ENCODE peak calls at places on chromosomes 6 and 20, in five cellular contexts. One of them, this sample, is unnamed.

GRCh38 chr6:169326067-169326799 is 72.6 kb upstream of the THBS2 start:
- DNase-seq in heart left ventricle: no peak
- DNase-seq in fibroblast of lung: peak; percentile 59
- DNase-seq in sigmoid colon: no peak
- DNase-seq in PC-9: no peak
- DNase-seq in this sample: no peak

GRCh38 chr6:136306466-136306865 is 16.8 kb upstream of the BCLAF1 start:
- DNase-seq in heart left ventricle: no peak
- DNase-seq in fibroblast of lung: no peak
- DNase-seq in sigmoid colon: no peak
- DNase-seq in PC-9: no peak
- DNase-seq in this sample: no peak

GRCh38 chr6:17202526-17202925 is 78.6 kb upstream of the RBM24 start:
- DNase-seq in heart left ventricle: no peak
- DNase-seq in fibroblast of lung: peak; percentile 63
- DNase-seq in sigmoid colon: no peak
- DNase-seq in PC-9: no peak
- DNase-seq in this sample: no peak

GRCh38 chr6:124926435-124926834 is 35.8 kb upstream of the RNF217 start:
- DNase-seq in heart left ventricle: no peak
- DNase-seq in fibroblast of lung: no peak
- DNase-seq in sigmoid colon: no peak
- DNase-seq in PC-9: no peak
- DNase-seq in this sample: no peak

GRCh38 chr6:136751478-136751956 is 40.8 kb downstream of the MAP3K5 start:
- DNase-seq in heart left ventricle: no peak
- DNase-seq in fibroblast of lung: no peak
- DNase-seq in sigmoid colon: no peak
- DNase-seq in PC-9: no peak
- DNase-seq in this sample: no peak

GRCh38 chr6:128712898-128713297 is 170.0 kb upstream of the LAMA2 start:
- DNase-seq in heart left ventricle: no peak
- DNase-seq in fibroblast of lung: no peak
- DNase-seq in sigmoid colon: no peak
- DNase-seq in PC-9: no peak
- DNase-seq in this sample: no peak

GRCh38 chr6:129583864-129584263 is 126.1 kb downstream of the ARHGAP18 start:
- DNase-seq in heart left ventricle: no peak
- DNase-seq in fibroblast of lung: peak; percentile 44
- DNase-seq in sigmoid colon: no peak
- DNase-seq in PC-9: no peak
- DNase-seq in this sample: no peak

GRCh38 chr6:117142995-117143394 is 122.4 kb upstream of the VGLL2 start:
- DNase-seq in heart left ventricle: peak; percentile 45
- DNase-seq in fibroblast of lung: no peak
- DNase-seq in sigmoid colon: no peak
- DNase-seq in PC-9: no peak
- DNase-seq in this sample: no peak

GRCh38 chr6:11788043-11788442 is 9.4 kb upstream of the ADTRP start:
- DNase-seq in heart left ventricle: no peak
- DNase-seq in fibroblast of lung: no peak
- DNase-seq in sigmoid colon: no peak
- DNase-seq in PC-9: no peak
- DNase-seq in this sample: no peak

GRCh38 chr6:136123464-136123863 is 126.6 kb downstream of the MTFR2 start:
- DNase-seq in heart left ventricle: no peak
- DNase-seq in fibroblast of lung: peak; percentile 53
- DNase-seq in sigmoid colon: no peak
- DNase-seq in PC-9: peak; percentile 4
- DNase-seq in this sample: peak; percentile 16

GRCh38 chr6:13425971-13426931 is 61.1 kb downstream of the GFOD1 start:
- DNase-seq in heart left ventricle: no peak
- DNase-seq in fibroblast of lung: peak; percentile 31
- DNase-seq in sigmoid colon: no peak
- DNase-seq in PC-9: peak; percentile 14
- DNase-seq in this sample: peak; percentile 38

GRCh38 chr6:115898246-115898645 is 162.4 kb downstream of the FRK start:
- DNase-seq in heart left ventricle: no peak
- DNase-seq in fibroblast of lung: peak; percentile 28
- DNase-seq in sigmoid colon: no peak
- DNase-seq in PC-9: no peak
- DNase-seq in this sample: no peak

GRCh38 chr20:61941721-61942405 is 123.8 kb downstream of the TAF4 start:
- DNase-seq in heart left ventricle: no peak
- DNase-seq in fibroblast of lung: no peak
- DNase-seq in sigmoid colon: peak; percentile 43
- DNase-seq in PC-9: no peak
- DNase-seq in this sample: no peak

GRCh38 chr20:49850463-49851233 is 38.0 kb downstream of the SLC9A8 start:
- DNase-seq in heart left ventricle: no peak
- DNase-seq in fibroblast of lung: no peak
- DNase-seq in sigmoid colon: no peak
- DNase-seq in PC-9: no peak
- DNase-seq in this sample: no peak

GRCh38 chr20:58825450-58825849 is 25.3 kb downstream of the GNAS-AS1 start:
- DNase-seq in heart left ventricle: no peak
- DNase-seq in fibroblast of lung: no peak
- DNase-seq in sigmoid colon: no peak
- DNase-seq in PC-9: no peak
- DNase-seq in this sample: no peak

GRCh38 chr6:21455071-21455470 is 138.5 kb upstream of the SOX4 start:
- DNase-seq in heart left ventricle: no peak
- DNase-seq in fibroblast of lung: no peak
- DNase-seq in sigmoid colon: no peak
- DNase-seq in PC-9: no peak
- DNase-seq in this sample: no peak

GRCh38 chr6:112117554-112117953 is 30.2 kb downstream of the FAM229B start:
- DNase-seq in heart left ventricle: no peak
- DNase-seq in fibroblast of lung: no peak
- DNase-seq in sigmoid colon: no peak
- DNase-seq in PC-9: peak; percentile 8
- DNase-seq in this sample: peak; percentile 70

GRCh38 chr6:135018057-135018456 is 36.6 kb downstream of the HBS1L start:
- DNase-seq in heart left ventricle: no peak
- DNase-seq in fibroblast of lung: no peak
- DNase-seq in sigmoid colon: no peak
- DNase-seq in PC-9: no peak
- DNase-seq in this sample: no peak

GRCh38 chr6:10141756-10142443 is 273.0 kb downstream of the TFAP2A start:
- DNase-seq in heart left ventricle: no peak
- DNase-seq in fibroblast of lung: no peak
- DNase-seq in sigmoid colon: no peak
- DNase-seq in PC-9: no peak
- DNase-seq in this sample: no peak

GRCh38 chr6:105759946-105760345 is 326.2 kb upstream of the PRDM1 start:
- DNase-seq in heart left ventricle: no peak
- DNase-seq in fibroblast of lung: peak; percentile 69
- DNase-seq in sigmoid colon: no peak
- DNase-seq in PC-9: no peak
- DNase-seq in this sample: no peak

GRCh38 chr6:46925563-46926253 is 4.0 kb upstream of the ADGRF5 start:
- DNase-seq in heart left ventricle: no peak
- DNase-seq in fibroblast of lung: peak; percentile 67
- DNase-seq in sigmoid colon: no peak
- DNase-seq in PC-9: peak; percentile 71
- DNase-seq in this sample: peak; percentile 64

DNA sequence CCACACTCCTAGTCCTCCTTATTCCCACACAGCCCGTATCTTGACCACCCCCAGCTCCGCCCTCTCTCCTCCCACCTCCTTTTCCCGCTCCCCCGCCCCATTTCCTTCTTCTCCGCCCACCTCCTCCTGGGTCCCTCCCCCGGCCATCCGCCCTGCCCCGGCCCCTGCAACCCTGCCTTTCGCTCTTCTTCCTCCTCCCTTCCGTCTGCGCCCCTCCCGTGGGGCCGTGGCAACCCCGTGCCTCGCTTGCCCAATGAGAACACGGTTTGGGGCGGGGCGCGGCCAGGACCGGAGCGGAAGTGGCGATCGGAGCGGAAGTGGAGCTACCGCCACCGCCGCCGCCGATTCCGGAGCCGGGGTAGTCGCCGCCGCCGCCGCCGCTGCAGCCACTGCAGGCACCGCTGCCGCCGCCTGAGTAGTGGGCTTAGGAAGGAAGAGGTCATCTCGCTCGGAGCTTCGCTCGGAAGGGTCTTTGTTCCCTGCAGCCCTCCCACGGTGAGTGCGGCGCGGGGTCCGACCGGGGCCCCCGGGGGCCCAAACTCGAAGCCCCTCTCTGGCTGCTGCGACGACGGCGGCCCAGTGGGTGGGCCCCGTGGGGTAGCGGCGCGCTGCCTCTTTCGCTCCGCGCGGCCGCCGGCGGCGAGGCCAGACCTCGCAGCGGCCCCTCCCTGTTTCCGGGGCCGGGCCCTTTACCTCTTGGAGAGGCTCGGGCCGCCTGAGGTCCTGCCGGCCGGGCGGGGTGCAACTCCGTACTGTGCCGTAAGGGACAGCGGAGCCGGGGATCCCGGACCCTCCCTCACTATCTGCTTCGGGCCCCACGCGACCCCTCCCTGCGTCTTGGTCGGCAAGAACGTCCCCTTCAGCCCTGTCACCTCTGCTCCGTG is at the start of gene YWHAB:
- DNase-seq in heart left ventricle: peak; percentile 99
- DNase-seq in fibroblast of lung: peak; percentile 96
- DNase-seq in sigmoid colon: peak; percentile 99
- DNase-seq in PC-9: peak; percentile 99
- DNase-seq in this sample: peak; percentile 100
- H3K27ac ChIP-seq in heart left ventricle: peak within 1 kb of the TSS; percentile 98
- H3K27ac ChIP-seq in fibroblast of lung: peak within 1 kb of the TSS; percentile 93
- H3K27ac ChIP-seq in sigmoid colon: peak within 1 kb of the TSS; percentile 99
- H3K27ac ChIP-seq in PC-9: peak within 1 kb of the TSS; percentile 81
- H3K27ac ChIP-seq in this sample: peak within 1 kb of the TSS; percentile 95

GRCh38 chr20:64181391-64181790 is 17.1 kb downstream of the MYT1 start:
- DNase-seq in heart left ventricle: no peak
- DNase-seq in fibroblast of lung: no peak
- DNase-seq in sigmoid colon: no peak
- DNase-seq in PC-9: no peak
- DNase-seq in this sample: no peak

GRCh38 chr20:64183313-64183712 is 19.1 kb downstream of the MYT1 start:
- DNase-seq in heart left ventricle: no peak
- DNase-seq in fibroblast of lung: no peak
- DNase-seq in sigmoid colon: no peak
- DNase-seq in PC-9: no peak
- DNase-seq in this sample: no peak

GRCh38 chr20:64184795-64185194 is 20.5 kb downstream of the MYT1 start:
- DNase-seq in heart left ventricle: no peak
- DNase-seq in fibroblast of lung: no peak
- DNase-seq in sigmoid colon: no peak
- DNase-seq in PC-9: no peak
- DNase-seq in this sample: no peak

GRCh38 chr20:64180673-64181072 is 16.4 kb downstream of the MYT1 start:
- DNase-seq in heart left ventricle: no peak
- DNase-seq in fibroblast of lung: no peak
- DNase-seq in sigmoid colon: no peak
- DNase-seq in PC-9: no peak
- DNase-seq in this sample: no peak

DNA sequence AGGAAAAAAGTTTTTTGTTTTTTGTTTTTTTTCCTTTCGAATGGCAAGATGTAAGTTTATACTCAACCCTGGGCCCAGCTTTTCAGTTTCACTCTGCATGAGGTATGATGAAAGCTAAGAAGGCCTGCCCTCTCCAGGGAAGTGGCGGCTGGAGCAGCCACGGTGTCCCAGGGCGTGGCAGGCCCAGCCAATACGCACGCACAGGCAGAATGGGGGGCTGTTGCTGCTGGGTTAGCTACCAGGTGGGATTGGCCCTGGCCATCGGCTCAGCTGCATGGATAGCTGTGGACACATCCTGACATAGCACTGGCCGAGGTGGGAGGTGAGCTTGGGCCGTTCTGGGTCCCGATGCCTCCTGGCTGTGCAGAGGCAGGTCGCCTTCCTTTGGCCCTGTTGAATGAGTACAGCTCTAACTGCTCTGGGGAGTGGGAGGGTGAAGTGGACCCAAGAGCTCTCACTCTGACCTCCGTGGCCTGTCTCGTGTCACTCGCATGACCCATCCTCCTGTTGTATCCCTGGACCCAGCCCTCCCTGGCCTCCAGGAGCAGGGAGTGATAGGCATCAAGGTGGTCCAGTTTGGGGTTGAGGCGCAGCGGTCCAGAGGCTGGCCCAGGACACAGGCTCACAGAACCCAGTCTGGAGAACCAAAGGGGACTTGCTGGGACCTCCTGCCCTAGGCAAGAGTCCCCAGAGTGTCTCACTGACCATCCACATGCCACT is 18.1 kb downstream of the MYT1 start:
- DNase-seq in heart left ventricle: no peak
- DNase-seq in fibroblast of lung: no peak
- DNase-seq in sigmoid colon: no peak
- DNase-seq in PC-9: no peak
- DNase-seq in this sample: no peak
- H3K27ac ChIP-seq in heart left ventricle: no peak overlapping the region
- H3K27ac ChIP-seq in fibroblast of lung: no peak overlapping the region
- H3K27ac ChIP-seq in sigmoid colon: no peak overlapping the region
- H3K27ac ChIP-seq in PC-9: no peak overlapping the region
- H3K27ac ChIP-seq in this sample: no peak overlapping the region

DNA sequence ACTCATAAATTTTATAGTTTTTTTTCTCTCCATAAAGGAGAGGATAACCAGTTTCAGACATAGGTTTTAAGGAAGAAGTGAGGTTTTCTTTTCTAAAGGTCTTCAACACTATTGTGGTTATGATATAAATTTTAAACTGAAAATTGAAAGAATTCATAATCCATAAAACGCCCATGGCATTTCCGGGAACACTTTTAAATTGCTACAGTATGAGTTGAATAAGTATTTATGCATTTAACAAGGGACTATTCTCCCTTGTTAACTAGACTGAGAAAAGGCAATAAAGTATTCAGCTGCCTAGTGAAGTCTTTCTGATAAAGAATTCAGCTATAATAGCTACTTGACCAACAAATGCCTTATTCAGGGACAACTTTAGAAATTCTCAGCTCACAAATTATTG is 486.0 kb upstream of the MARCKS start:
- DNase-seq in heart left ventricle: no peak
- DNase-seq in fibroblast of lung: no peak
- DNase-seq in sigmoid colon: no peak
- DNase-seq in PC-9: no peak
- DNase-seq in this sample: no peak
- H3K27ac ChIP-seq in heart left ventricle: no peak overlapping the region
- H3K27ac ChIP-seq in fibroblast of lung: no peak overlapping the region
- H3K27ac ChIP-seq in sigmoid colon: no peak overlapping the region
- H3K27ac ChIP-seq in PC-9: no peak overlapping the region
- H3K27ac ChIP-seq in this sample: no peak overlapping the region

DNA sequence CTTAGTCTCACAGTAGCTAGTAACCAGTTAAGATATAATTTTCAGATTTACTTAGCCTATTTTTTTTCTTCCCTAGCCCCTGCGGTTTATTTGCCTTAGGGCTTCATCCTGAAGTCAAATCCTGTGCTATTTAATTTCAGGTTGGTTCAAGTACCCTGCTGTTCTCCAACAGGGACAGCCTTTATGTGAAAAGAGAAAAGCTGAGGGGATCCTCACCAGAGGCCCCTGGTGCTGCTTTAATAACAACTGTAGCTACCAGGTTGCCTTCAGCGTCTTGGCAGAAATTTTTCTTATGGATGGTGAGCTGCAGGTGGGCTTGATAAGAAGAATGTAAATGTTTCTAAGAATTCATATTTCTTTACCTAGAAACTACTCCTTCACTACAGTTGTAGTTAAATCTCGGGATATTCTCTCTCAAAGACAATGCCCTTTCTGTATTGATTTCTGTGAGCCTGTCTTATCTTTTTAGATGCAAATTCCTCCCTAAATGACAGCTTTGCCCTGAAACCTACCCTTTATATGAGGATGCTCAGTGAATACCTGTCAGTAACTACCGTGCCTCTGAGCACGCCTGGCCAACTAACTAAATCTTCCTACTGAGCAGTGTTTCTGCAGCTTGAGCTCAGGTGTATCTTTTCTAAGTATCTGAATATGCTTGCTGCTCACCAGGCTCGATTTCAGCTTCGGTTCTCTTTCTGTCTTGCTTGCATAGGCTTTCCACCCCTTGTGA is 320.5 kb downstream of the MMUT start:
- DNase-seq in heart left ventricle: no peak
- DNase-seq in fibroblast of lung: no peak
- DNase-seq in sigmoid colon: no peak
- DNase-seq in PC-9: no peak
- DNase-seq in this sample: no peak
- H3K27ac ChIP-seq in heart left ventricle: no peak overlapping the region
- H3K27ac ChIP-seq in fibroblast of lung: no peak overlapping the region
- H3K27ac ChIP-seq in sigmoid colon: no peak overlapping the region
- H3K27ac ChIP-seq in PC-9: no peak overlapping the region
- H3K27ac ChIP-seq in this sample: no peak overlapping the region